ENCODE peak calls at places on chromosomes 2 and 18, in seven cellular contexts. Y is left lung; J is germinal center; T is stimulated activated naive CD8-positive, alpha-beta T cell treated with anti-CD3 and anti-CD28 coated beads, Interleukin-15, Interleukin-2, amounts not matched to agents 100 U/mL and 50 U/mL, for 24 hours; X is naive B cell; F is Right ventricle myocardium inferior; V is memory B cell. S is an unnamed sample.
A peak's percentile ranks its signal among the peaks of the same experiment; 100 is the strongest.

GRCh38 chr2:203327582-203327917 is 644 bp upstream of the ABI2 start:
- DNase-seq in Y (no peak), J (no peak), T (no peak), X (peak; percentile 11), F (no peak), V (no peak), S (no peak)

GRCh38 chr2:159362816-159363251 is 76.3 kb upstream of the WDSUB1 start:
- DNase-seq in Y (no peak), J (no peak), T (no peak), X (no peak), F (no peak), V (no peak), S (peak; percentile 58)

GRCh38 chr2:164430166-164430783 is 191.0 kb downstream of the GRB14 start:
- DNase-seq in Y (no peak), J (no peak), T (no peak), X (no peak), F (no peak), V (no peak), S (peak; percentile 60)

GRCh38 chr2:207300817-207301216 is 135.1 kb upstream of the KLF7 start:
- DNase-seq in Y (no peak), J (no peak), T (no peak), X (no peak), F (no peak), V (no peak), S (no peak)

GRCh38 chr2:189281151-189281550 is 101.6 kb upstream of the COL5A2 start:
- DNase-seq in Y (no peak), J (no peak), T (no peak), X (no peak), F (no peak), V (no peak), S (no peak)

GRCh38 chr2:64727843-64728463 is 74.2 kb upstream of the SERTAD2 start:
- DNase-seq in Y (no peak), J (peak; percentile 17), T (no peak), X (no peak), F (no peak), V (no peak), S (no peak)

GRCh38 chr18:50194623-50195532 is at the start of gene MYO5B:
- DNase-seq in Y (peak; percentile 91), J (peak; percentile 85), T (peak; percentile 69), X (peak; percentile 48), F (no peak), V (peak; percentile 60), S (peak; percentile 78)

GRCh38 chr18:74918276-74918675 is 290.7 kb downstream of the PTGR3 start:
- DNase-seq in Y (no peak), J (no peak), T (no peak), X (no peak), F (no peak), V (no peak), S (no peak)

GRCh38 chr2:13650586-13651180 is 933.9 kb downstream of the TRIB2 start:
- DNase-seq in Y (no peak), J (no peak), T (no peak), X (no peak), F (peak; percentile 37), V (no peak), S (peak; percentile 17)

GRCh38 chr2:57877811-57878572 is 168.6 kb upstream of the VRK2 start:
- DNase-seq in Y (no peak), J (no peak), T (no peak), X (no peak), F (no peak), V (no peak), S (no peak)

GRCh38 chr18:10927980-10928605 is 221.3 kb downstream of the PIEZO2 start:
- DNase-seq in Y (no peak), J (no peak), T (no peak), X (no peak), F (no peak), V (no peak), S (no peak)

GRCh38 chr18:22228930-22229329 is 59.5 kb downstream of the GATA6 start:
- DNase-seq in Y (no peak), J (no peak), T (no peak), X (no peak), F (no peak), V (no peak), S (no peak)

GRCh38 chr2:25851740-25852503 is 26.4 kb downstream of the ASXL2 start:
- DNase-seq in Y (no peak), J (peak; percentile 70), T (peak; percentile 40), X (peak; percentile 49), F (peak; percentile 65), V (peak; percentile 43), S (peak; percentile 73)

GRCh38 chr2:234137400-234138014 is 87.0 kb downstream of the SPP2 start:
- DNase-seq in Y (no peak), J (no peak), T (no peak), X (no peak), F (no peak), V (no peak), S (peak; percentile 91)

GRCh38 chr2:25879133-25879730 is 945 bp upstream of the ASXL2 start:
- DNase-seq in Y (no peak), J (no peak), T (no peak), X (no peak), F (no peak), V (no peak), S (peak; percentile 22)

GRCh38 chr2:864501-865106 is 86.0 kb upstream of the SNTG2 start:
- DNase-seq in Y (no peak), J (no peak), T (no peak), X (no peak), F (no peak), V (no peak), S (no peak)

GRCh38 chr2:175463639-175464310 is 282.3 kb upstream of the ATP5MC3 start:
- DNase-seq in Y (peak; percentile 77), J (no peak), T (no peak), X (no peak), F (no peak), V (no peak), S (no peak)

GRCh38 chr2:197707316-197708213 is 2.4 kb downstream of the MARS2 start:
- DNase-seq in Y (no peak), J (peak; percentile 45), T (no peak), X (peak; percentile 27), F (no peak), V (no peak), S (peak; percentile 64)

GRCh38 chr2:239275037-239275685 is 125.7 kb downstream of the HDAC4 start:
- DNase-seq in Y (peak; percentile 92), J (peak; percentile 35), T (peak; percentile 73), X (no peak), F (peak; percentile 91), V (peak; percentile 51), S (peak; percentile 98)

GRCh38 chr2:31366733-31367132 is 47.8 kb downstream of the XDH start:
- DNase-seq in Y (no peak), J (no peak), T (no peak), X (no peak), F (no peak), V (no peak), S (no peak)

S was measured in MCF 10A.